ENCODE peak calls at places on chromosomes 7 and 10, in seven cellular contexts. S, J, I, E, U, D and W are unnamed samples.

GRCh38 chr7:142300689-142301088 is 42.8 kb upstream of the PRSS58 start:
- DNase-seq in J (no peak), I (no peak), D (no peak), E (no peak), S (no peak), U (peak), W (no peak)

GRCh38 chr10:63713191-63714144 is 192.3 kb downstream of the REEP3 start:
- DNase-seq in J (no peak), U (peak), S (no peak), E (peak), D (peak), I (peak), W (peak)

GRCh38 chr10:103602852-103603155 is 109.3 kb downstream of the NEURL1 start:
- DNase-seq in S (no peak), E (no peak), D (no peak), J (no peak), U (no peak), I (no peak), W (no peak)

GRCh38 chr7:158782638-158783490 is 46.4 kb downstream of the ESYT2 start:
- DNase-seq in S (no peak), E (no peak), I (peak), U (peak), J (no peak), D (peak), W (peak)

GRCh38 chr7:91832493-91833045 is 47.9 kb downstream of the MTERF1 start:
- DNase-seq in I (no peak), U (no peak), E (no peak), J (no peak), S (no peak), D (no peak), W (no peak)

GRCh38 chr7:3164363-3164762 is 120.7 kb upstream of the CARD11 start:
- DNase-seq in U (no peak), S (no peak), E (no peak), I (no peak), J (no peak), D (peak), W (peak)

GRCh38 chr10:11570751-11571150 is 40.7 kb downstream of the USP6NL start:
- DNase-seq in U (no peak), J (no peak), D (no peak), E (no peak), I (no peak), S (no peak), W (no peak)

GRCh38 chr7:130242198-130243014 is 24.3 kb upstream of the CPA2 start:
- DNase-seq in E (peak), J (peak), U (peak), D (peak), I (peak), S (peak), W (peak)

GRCh38 chr7:68218461-68218860 is 1221.8 kb downstream of the TYW1 start:
- DNase-seq in D (no peak), S (no peak), E (no peak), J (no peak), I (no peak), U (no peak), W (no peak)

GRCh38 chr7:150931199-150931869 is 46.8 kb downstream of the KCNH2 start:
- DNase-seq in J (no peak), D (no peak), S (no peak), E (no peak), U (no peak), I (no peak), W (no peak)

GRCh38 chr7:78063758-78064157 is 265.2 kb downstream of the PHTF2 start:
- DNase-seq in D (no peak), U (no peak), J (no peak), I (no peak), E (no peak), S (no peak), W (no peak)

GRCh38 chr7:97868788-97869187 is 3.4 kb downstream of the ASNS start:
- DNase-seq in D (no peak), I (no peak), E (no peak), S (no peak), U (no peak), J (no peak), W (peak)